ENCODE peak calls at places on chromosome 10, in four cellular contexts. W is kidney, J is astrocyte, D is left ventricle myocardium inferior. C is an unnamed sample.

GRCh38 chr10:33963656-33964175 is 629.2 kb upstream of the NRP1 start:
- DNase-seq in J (no peak), W (no peak), D (no peak), C (no peak)

GRCh38 chr10:131943021-131943814 is 38.5 kb downstream of the BNIP3 start:
- DNase-seq in J (no peak), D (no peak), W (no peak), C (no peak)

GRCh38 chr10:29656451-29656992 is 21.8 kb upstream of the SVIL start:
- DNase-seq in J (no peak), D (no peak), W (no peak), C (no peak)

GRCh38 chr10:103660364-103661197 is 167.1 kb downstream of the NEURL1 start:
- DNase-seq in D (peak; percentile 39), W (peak; percentile 86), J (no peak), C (no peak)

GRCh38 chr10:30186371-30186875 is 127.0 kb upstream of the JCAD start:
- DNase-seq in J (no peak), D (no peak), W (no peak), C (peak; percentile 26)

GRCh38 chr10:69874464-69874863 is 72.8 kb downstream of the COL13A1 start:
- DNase-seq in D (no peak), J (peak; percentile 38), W (no peak), C (no peak)

GRCh38 chr10:115935731-115936130 is 337.3 kb downstream of the GFRA1 start:
- DNase-seq in J (no peak), D (no peak), W (no peak), C (no peak)

GRCh38 chr10:129219364-129219763 is 247.7 kb upstream of the MGMT start:
- DNase-seq in W (no peak), J (no peak), D (no peak), C (no peak)

GRCh38 chr10:120776442-120776841 is 74.7 kb upstream of the WDR11 start:
- DNase-seq in J (no peak), W (no peak), D (no peak), C (no peak)

GRCh38 chr10:116744163-116744788 is 1.9 kb upstream of the HSPA12A start:
- DNase-seq in J (no peak), W (no peak), D (no peak), C (no peak)

GRCh38 chr10:122494173-122494820 is 32.9 kb downstream of the HTRA1 start:
- DNase-seq in J (no peak), W (peak; percentile 59), D (no peak), C (no peak)

GRCh38 chr10:33381391-33381790 is 46.9 kb upstream of the NRP1 start:
- DNase-seq in W (no peak), J (no peak), D (no peak), C (no peak)

GRCh38 chr10:131495224-131495623 is 183.7 kb upstream of the TCERG1L start:
- DNase-seq in J (no peak), D (no peak), W (no peak), C (no peak)

GRCh38 chr10:86900955-86901354 is 56.5 kb downstream of the MMRN2 start:
- DNase-seq in J (peak; percentile 42), D (peak; percentile 83), W (no peak), C (peak; percentile 35)

GRCh38 chr10:22986771-22987542 is 59.1 kb downstream of the ARMC3 start:
- DNase-seq in D (no peak), J (peak; percentile 16), W (no peak), C (no peak)

GRCh38 chr10:76303682-76304316 is 872.4 kb downstream of the LRMDA start:
- DNase-seq in J (peak; percentile 77), W (peak; percentile 81), D (peak; percentile 72), C (peak; percentile 75)

GRCh38 chr10:34286136-34286739 is 528.9 kb downstream of the PARD3 start:
- DNase-seq in W (no peak), D (no peak), J (peak; percentile 37), C (no peak)

GRCh38 chr10:51860257-51860656 is 160.9 kb upstream of the CSTF2T start:
- DNase-seq in W (no peak), D (no peak), J (peak; percentile 14), C (peak; percentile 44)

GRCh38 chr10:35368485-35369048 is 32.3 kb downstream of the CCNY start:
- DNase-seq in J (no peak), W (no peak), D (no peak), C (no peak)

GRCh38 chr10:101563007-101563406 is 25.1 kb downstream of the POLL start:
- DNase-seq in W (no peak), D (no peak), J (no peak), C (peak; percentile 0)

GRCh38 chr10:133378251-133379096 is 588 bp upstream of the PAOX start:
- DNase-seq in W (peak; percentile 94), D (peak; percentile 69), J (peak; percentile 18), C (peak; percentile 69)

GRCh38 chr10:681670-682318 is 7.7 kb downstream of the DIP2C start:
- DNase-seq in D (no peak), J (no peak), W (peak; percentile 79), C (no peak)

GRCh38 chr10:112914288-112914952 is 35.6 kb upstream of the TCF7L2 start:
- DNase-seq in W (no peak), D (no peak), J (no peak), C (no peak)

GRCh38 chr10:4121531-4122380 is 336.7 kb upstream of the KLF6 start:
- DNase-seq in D (no peak), J (no peak), W (no peak), C (no peak)

GRCh38 chr10:102631525-102632393 is 12.5 kb upstream of the TRIM8 start:
- DNase-seq in W (peak; percentile 58), J (no peak), D (no peak), C (no peak)
- H3K27ac ChIP-seq in W (no peak overlapping the region), J (no peak overlapping the region), D (peak overlapping the region; percentile 91), C (peak overlapping the region; percentile 70)

GRCh38 chr10:26517141-26517890 is 79.2 kb downstream of the APBB1IP start:
- DNase-seq in D (no peak), W (no peak), J (no peak), C (no peak)
- H3K27ac ChIP-seq in D (no peak overlapping the region), W (no peak overlapping the region), J (no peak overlapping the region), C (peak overlapping the region; percentile 30)

DNA sequence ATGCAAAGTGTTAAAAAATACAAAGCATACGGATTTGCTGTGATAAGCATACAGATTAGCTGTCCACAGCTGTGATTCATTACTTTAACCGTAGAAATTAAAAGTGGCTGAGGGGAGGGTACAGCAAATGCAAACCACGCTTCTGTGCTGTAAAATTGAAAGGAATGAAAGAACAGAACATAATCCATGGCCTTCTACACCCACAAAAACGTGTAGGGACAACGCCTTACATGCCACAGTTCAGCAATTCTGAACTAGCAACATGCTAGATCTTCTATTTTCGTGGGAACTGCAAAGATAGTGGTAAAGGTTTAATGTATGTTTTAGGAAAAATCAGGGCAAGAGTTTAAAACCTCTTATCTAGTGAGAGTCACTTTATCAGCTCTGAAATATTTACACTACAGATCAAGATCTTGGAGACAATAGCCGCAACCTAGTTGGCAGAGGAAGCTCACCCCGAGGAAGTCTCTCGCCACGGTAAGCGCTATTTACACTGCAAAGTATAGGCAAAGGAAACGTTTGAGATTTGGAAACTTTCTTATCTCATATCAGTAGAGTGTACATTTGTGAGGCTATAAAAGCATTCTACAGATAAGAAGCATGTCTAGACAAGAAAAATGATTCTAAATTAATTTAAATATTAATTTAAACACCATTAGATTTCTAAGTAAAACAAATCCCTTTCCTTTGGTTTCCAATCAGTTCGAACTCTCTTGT is 193.6 kb downstream of the MLLT10 start:
- DNase-seq in J (peak; percentile 41), W (no peak), D (no peak), C (no peak)
- H3K27ac ChIP-seq in J (no peak overlapping the region), W (no peak overlapping the region), D (no peak overlapping the region), C (no peak overlapping the region)

DNA sequence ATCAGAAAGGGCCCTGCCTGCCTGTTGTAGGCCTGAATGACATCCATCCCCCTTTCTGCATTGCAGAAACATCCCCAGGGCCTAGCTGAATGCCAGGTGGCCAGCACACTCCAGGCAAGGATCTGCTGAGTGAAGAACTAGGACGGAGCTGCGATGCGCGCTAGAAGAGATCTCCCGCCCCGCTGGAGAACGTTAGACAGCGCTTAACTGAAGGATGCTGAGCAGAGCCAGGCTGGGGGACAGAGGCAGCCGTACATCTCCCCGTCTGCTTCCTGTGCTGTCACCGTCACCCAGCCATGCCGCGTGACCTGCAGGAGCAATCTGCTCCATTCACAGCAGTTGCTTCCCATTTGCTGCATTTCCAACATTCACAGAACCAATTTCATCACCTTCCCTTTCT is 73.3 kb downstream of the FAM53B start:
- DNase-seq in J (no peak), W (peak; percentile 68), D (no peak), C (no peak)
- H3K27ac ChIP-seq in J (no peak overlapping the region), W (no peak overlapping the region), D (peak overlapping the region; percentile 85), C (peak overlapping the region; percentile 5)

GRCh38 chr10:98610855-98611254 is 164.1 kb upstream of the HPS1 start:
- DNase-seq in J (no peak), W (peak; percentile 81), D (peak; percentile 49), C (no peak)
- H3K27ac ChIP-seq in J (no peak overlapping the region), W (no peak overlapping the region), D (no peak overlapping the region), C (no peak overlapping the region)

DNA sequence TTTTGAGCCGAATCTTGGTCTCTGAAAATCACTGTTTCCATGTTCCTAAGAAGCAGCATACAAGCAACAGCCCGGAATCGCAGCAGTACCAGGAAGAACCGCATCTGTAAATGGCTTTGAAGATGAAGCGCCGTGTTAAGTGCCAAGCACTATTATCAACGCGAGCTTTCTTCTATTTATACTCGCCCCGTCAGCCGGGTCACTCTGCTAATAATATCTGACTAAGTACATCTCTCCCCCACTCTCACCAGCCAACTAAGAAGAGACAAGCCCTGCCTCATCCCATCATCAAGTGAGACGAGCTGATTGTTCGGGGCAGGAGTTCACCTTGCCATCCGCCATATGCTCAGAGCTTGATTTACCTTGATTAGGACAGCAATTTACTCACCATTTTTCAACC is 13.2 kb downstream of the SFMBT2 start:
- DNase-seq in J (no peak), D (peak; percentile 23), W (no peak), C (no peak)
- H3K27ac ChIP-seq in J (no peak overlapping the region), D (peak overlapping the region; percentile 83), W (no peak overlapping the region), C (no peak overlapping the region)

C was measured in uterus.